ENCODE peak calls at places on chromosome 6, in seven cellular contexts. Q is MV-4-11; F is C1 segment of cervical spinal cord; J is mucosa of gallbladder; X is kidney tubule cell; R is activated CD4-positive, alpha-beta T cell treated with anti-CD3 and anti-CD28 coated beads, Interleukin-2, amount 50 U/mL, for 1 hour; M is ecto neural progenitor cell. Z is an unnamed sample.

GRCh38 chr6:134908906-134909516 is 40.9 kb downstream of the ALDH8A1 start:
- DNase-seq in Q (no peak), F (no peak), J (peak; percentile 18), X (peak; percentile 99), R (no peak), M (no peak), Z (no peak)

GRCh38 chr6:32637219-32637880 is at the start of gene HLA-DQA1:
- DNase-seq in Q (no peak), F (no peak), J (peak; percentile 25), X (peak; percentile 28), R (no peak), M (no peak), Z (no peak)

GRCh38 chr6:158049055-158050028 is 67.7 kb downstream of the SYNJ2 start:
- DNase-seq in Q (no peak), F (no peak), J (no peak), X (no peak), R (no peak), M (peak; percentile 50), Z (no peak)

GRCh38 chr6:43436577-43437282 is 9.4 kb downstream of the ABCC10 start:
- DNase-seq in Q (no peak), F (no peak), J (peak; percentile 25), X (peak; percentile 83), R (no peak), M (no peak), Z (no peak)

GRCh38 chr6:102763886-102764285 is 1370.4 kb downstream of the GRIK2 start:
- DNase-seq in Q (no peak), F (no peak), J (no peak), X (no peak), R (no peak), M (no peak), Z (no peak)

GRCh38 chr6:156699017-156699421 is 78.2 kb upstream of the ARID1B start:
- DNase-seq in Q (peak; percentile 84), F (no peak), J (no peak), X (peak; percentile 86), R (no peak), M (no peak), Z (no peak)

GRCh38 chr6:8707369-8707768 is 272.0 kb upstream of the SLC35B3 start:
- DNase-seq in Q (no peak), F (no peak), J (no peak), X (no peak), R (no peak), M (no peak), Z (no peak)

GRCh38 chr6:13759025-13759424 is 47.4 kb upstream of the RANBP9 start:
- DNase-seq in Q (no peak), F (no peak), J (no peak), X (no peak), R (no peak), M (no peak), Z (no peak)

GRCh38 chr6:19988555-19988954 is 151.4 kb downstream of the ID4 start:
- DNase-seq in Q (no peak), F (no peak), J (no peak), X (peak; percentile 5), R (no peak), M (no peak), Z (no peak)

GRCh38 chr6:140052757-140053729 is 678.6 kb upstream of the CITED2 start:
- DNase-seq in Q (peak; percentile 14), F (no peak), J (no peak), X (peak; percentile 49), R (no peak), M (no peak), Z (no peak)

GRCh38 chr6:56292505-56293181 is 45.3 kb upstream of the COL21A1 start:
- DNase-seq in Q (peak; percentile 39), F (no peak), J (peak; percentile 32), X (peak; percentile 72), R (no peak), M (no peak), Z (no peak)

GRCh38 chr6:166710084-166710483 is 83.0 kb upstream of the RPS6KA2 start:
- DNase-seq in Q (no peak), F (no peak), J (no peak), X (no peak), R (no peak), M (no peak), Z (no peak)

GRCh38 chr6:90730191-90730673 is 143.4 kb upstream of the MAP3K7 start:
- DNase-seq in Q (no peak), F (no peak), J (no peak), X (no peak), R (no peak), M (no peak), Z (no peak)

GRCh38 chr6:115133790-115134189 is 791.0 kb upstream of the HS3ST5 start:
- DNase-seq in Q (no peak), F (no peak), J (no peak), X (no peak), R (no peak), M (no peak), Z (no peak)

GRCh38 chr6:121857551-121857950 is 422.1 kb downstream of the GJA1 start:
- DNase-seq in Q (no peak), F (no peak), J (no peak), X (no peak), R (no peak), M (no peak), Z (no peak)

GRCh38 chr6:49556429-49556837 is 6.0 kb downstream of the C6orf141 start:
- DNase-seq in Q (no peak), F (no peak), J (peak; percentile 81), X (peak; percentile 90), R (no peak), M (no peak), Z (no peak)

GRCh38 chr6:4585682-4586468 is 190.3 kb upstream of the CDYL start:
- DNase-seq in Q (no peak), F (no peak), J (no peak), X (no peak), R (no peak), M (no peak), Z (no peak)

GRCh38 chr6:107833136-107833535 is 9.0 kb upstream of the SCML4 start:
- DNase-seq in Q (no peak), F (no peak), J (no peak), X (no peak), R (no peak), M (no peak), Z (no peak)

GRCh38 chr6:101146389-101146788 is 247.1 kb upstream of the GRIK2 start:
- DNase-seq in Q (no peak), F (no peak), J (no peak), X (no peak), R (no peak), M (no peak), Z (no peak)

GRCh38 chr6:145044606-145045275 is 690.6 kb downstream of the EPM2A start:
- DNase-seq in Q (no peak), F (no peak), J (no peak), X (peak; percentile 43), R (no peak), M (no peak), Z (no peak)

GRCh38 chr6:3351105-3351676 is 92.4 kb downstream of the PSMG4 start:
- DNase-seq in Q (no peak), F (no peak), J (no peak), X (no peak), R (no peak), M (no peak), Z (no peak)

GRCh38 chr6:8130399-8130798 is 28.1 kb upstream of the EEF1E1 start:
- DNase-seq in Q (no peak), F (no peak), J (no peak), X (no peak), R (no peak), M (no peak), Z (no peak)

GRCh38 chr6:23350752-23351453 is 775.1 kb upstream of the NRSN1 start:
- DNase-seq in Q (no peak), F (no peak), J (no peak), X (peak; percentile 78), R (no peak), M (no peak), Z (no peak)

GRCh38 chr6:68343901-68344300 is 291.2 kb upstream of the ADGRB3 start:
- DNase-seq in Q (peak; percentile 54), F (no peak), J (peak; percentile 21), X (peak; percentile 45), R (no peak), M (peak; percentile 50), Z (peak; percentile 48)

GRCh38 chr6:43912598-43913387 is 142.8 kb downstream of the VEGFA start:
- DNase-seq in Q (no peak), F (no peak), J (no peak), X (no peak), R (no peak), M (no peak), Z (no peak)

GRCh38 chr6:5728726-5729434 is 277.8 kb downstream of the NRN1 start:
- DNase-seq in Q (no peak), F (no peak), J (no peak), X (peak; percentile 86), R (no peak), M (no peak), Z (peak; percentile 29)

GRCh38 chr6:158564243-158565121 is 4.6 kb downstream of the TMEM181 start:
- DNase-seq in Q (no peak), F (no peak), J (no peak), X (no peak), R (no peak), M (no peak), Z (no peak)

GRCh38 chr6:163320402-163320801 is 94.1 kb upstream of the QKI start:
- DNase-seq in Q (no peak), F (no peak), J (no peak), X (no peak), R (no peak), M (no peak), Z (no peak)

GRCh38 chr6:144036064-144036873 is 28.2 kb upstream of the PLAGL1 start:
- DNase-seq in Q (peak; percentile 89), F (peak; percentile 3), J (peak; percentile 38), X (peak; percentile 46), R (no peak), M (peak; percentile 55), Z (no peak)

GRCh38 chr6:164208371-164208770 is 793.9 kb downstream of the QKI start:
- DNase-seq in Q (peak; percentile 29), F (no peak), J (no peak), X (no peak), R (no peak), M (no peak), Z (no peak)

GRCh38 chr6:53741417-53741816 is 53.4 kb upstream of the LRRC1 start:
- DNase-seq in Q (peak; percentile 7), F (no peak), J (no peak), X (no peak), R (no peak), M (no peak), Z (no peak)

GRCh38 chr6:52063584-52064400 is 23.6 kb downstream of the PKHD1 start:
- DNase-seq in Q (peak; percentile 90), F (no peak), J (peak; percentile 47), X (peak; percentile 88), R (peak; percentile 32), M (peak; percentile 63), Z (peak; percentile 34)

GRCh38 chr6:148671952-148672351 is 74.9 kb upstream of the UST start:
- DNase-seq in Q (no peak), F (no peak), J (no peak), X (no peak), R (no peak), M (no peak), Z (no peak)

GRCh38 chr6:81752084-81752968 is at the start of gene TENT5A:
- DNase-seq in Q (peak; percentile 86), F (peak; percentile 83), J (peak; percentile 95), X (peak; percentile 87), R (peak; percentile 83), M (peak; percentile 93), Z (peak; percentile 93)

Z was measured in glutamatergic neuron.